ENCODE peak calls at places on chromosomes 1 and 21, in six cellular contexts. P is uterus; S is activated CD8-positive, alpha-beta memory T cell treated with anti-CD3 and anti-CD28 coated beads, Interleukin-2, amount 50 U/mL, for 4 hours; T is AG08395; O is myocyte; K is sigmoid colon. Q is an unnamed sample.

GRCh38 chr1:213281610-213282316 is 230.7 kb downstream of the RPS6KC1 start:
- DNase-seq in P (no peak), S (no peak), T (no peak), O (peak), K (no peak), Q (no peak)

GRCh38 chr1:3436901-3437300 is 17.6 kb upstream of the ARHGEF16 start:
- DNase-seq in P (no peak), S (no peak), T (no peak), O (no peak), K (no peak), Q (no peak)

GRCh38 chr21:15967661-15968060 is 237.9 kb downstream of the USP25 start:
- DNase-seq in P (no peak), S (no peak), T (peak), O (peak), K (no peak), Q (no peak)

GRCh38 chr1:158534496-158534895 is 19.7 kb downstream of the OR6Y1 start:
- DNase-seq in P (no peak), S (no peak), T (no peak), O (no peak), K (no peak), Q (no peak)

GRCh38 chr1:39105841-39106765 is 80.0 kb downstream of the NDUFS5 start:
- DNase-seq in P (peak), S (peak), T (no peak), O (peak), K (peak), Q (peak)

GRCh38 chr1:47021070-47021469 is 2.4 kb upstream of the CYP4X1 start:
- DNase-seq in P (no peak), S (no peak), T (no peak), O (no peak), K (no peak), Q (no peak)

GRCh38 chr1:244269169-244269568 is 182.5 kb downstream of the ADSS2 start:
- DNase-seq in P (no peak), S (no peak), T (no peak), O (no peak), K (no peak), Q (no peak)

GRCh38 chr1:21451981-21452411 is 12.1 kb downstream of the NBPF3 start:
- DNase-seq in P (no peak), S (no peak), T (no peak), O (peak), K (no peak), Q (no peak)

GRCh38 chr1:115331531-115332331 is 6.3 kb downstream of the NGF start:
- DNase-seq in P (no peak), S (no peak), T (no peak), O (peak), K (no peak), Q (no peak)

GRCh38 chr1:10421637-10422036 is 8.6 kb upstream of the CENPS start:
- DNase-seq in P (no peak), S (no peak), T (no peak), O (no peak), K (no peak), Q (no peak)

GRCh38 chr1:89821322-89822108 is 683 bp downstream of the LRRC8D start:
- DNase-seq in P (no peak), S (peak), T (peak), O (peak), K (peak), Q (peak)

GRCh38 chr1:110281363-110282290 is 57.5 kb upstream of the RBM15 start:
- DNase-seq in P (no peak), S (no peak), T (no peak), O (peak), K (no peak), Q (no peak)

GRCh38 chr1:94095744-94096469 is 25.0 kb downstream of the ABCA4 start:
- DNase-seq in P (peak), S (no peak), T (peak), O (no peak), K (peak), Q (peak)

GRCh38 chr1:31238612-31238985 is 1.1 kb downstream of the NKAIN1 start:
- DNase-seq in P (no peak), S (no peak), T (no peak), O (no peak), K (no peak), Q (no peak)

GRCh38 chr1:156021087-156021416 is 301 bp upstream of the SSR2 start:
- DNase-seq in P (no peak), S (no peak), T (no peak), O (no peak), K (no peak), Q (no peak)

GRCh38 chr1:87914396-87914795 is 585.7 kb downstream of the LMO4 start:
- DNase-seq in P (no peak), S (no peak), T (no peak), O (no peak), K (no peak), Q (no peak)

GRCh38 chr21:44921928-44922327 is 1.2 kb upstream of the ITGB2 start:
- DNase-seq in P (no peak), S (no peak), T (no peak), O (no peak), K (no peak), Q (no peak)

GRCh38 chr1:173344034-173344743 is 132.9 kb upstream of the PRDX6 start:
- DNase-seq in P (no peak), S (no peak), T (no peak), O (no peak), K (no peak), Q (no peak)

GRCh38 chr1:169486281-169486904 is 649 bp upstream of the SLC19A2 start:
- DNase-seq in P (peak), S (no peak), T (peak), O (peak), K (no peak), Q (no peak)

GRCh38 chr1:12073796-12074195 is 10.7 kb downstream of the TNFRSF8 start:
- DNase-seq in P (no peak), S (no peak), T (no peak), O (no peak), K (no peak), Q (no peak)

GRCh38 chr1:211118407-211119102 is 15.4 kb downstream of the KCNH1 start:
- DNase-seq in P (no peak), S (no peak), T (peak), O (peak), K (no peak), Q (no peak)

GRCh38 chr1:109490029-109490933 is 3.6 kb upstream of the CYB561D1 start:
- DNase-seq in P (peak), S (peak), T (peak), O (peak), K (peak), Q (peak)

Q was measured in left ventricle myocardium inferior.